ENCODE peak calls at places on chromosomes 1 and 21, in eight cellular contexts. E is IMR-90, A is dorsolateral prefrontal cortex, N is fibroblast of pulmonary artery, K is heart left ventricle, D is fibroblast of lung, Q is body of pancreas, W is right cardiac atrium. C is an unnamed sample.

GRCh38 chr1:31082385-31082784 is 16.9 kb upstream of the PUM1 start:
- DNase-seq in E (no peak), A (no peak), N (no peak), K (no peak), D (no peak), Q (no peak), W (no peak), C (no peak)

GRCh38 chr1:93437976-93438605 is 9.8 kb upstream of the FNBP1L start:
- DNase-seq in E (peak; percentile 65), A (no peak), N (peak; percentile 80), K (no peak), D (peak; percentile 74), Q (no peak), W (no peak), C (peak; percentile 55)

GRCh38 chr21:32134441-32135159 is 144.2 kb downstream of the MIS18A start:
- DNase-seq in E (no peak), A (no peak), N (no peak), K (no peak), D (no peak), Q (no peak), W (no peak), C (no peak)

GRCh38 chr1:189131576-189131975 is 1346.1 kb downstream of the BRINP3 start:
- DNase-seq in E (no peak), A (no peak), N (peak; percentile 7), K (no peak), D (no peak), Q (no peak), W (no peak), C (no peak)

GRCh38 chr1:200628223-200628868 is 7.8 kb upstream of the KIF14 start:
- DNase-seq in E (no peak), A (no peak), N (no peak), K (no peak), D (no peak), Q (peak; percentile 11), W (no peak), C (peak; percentile 33)

GRCh38 chr21:33901421-33902288 is 13.9 kb downstream of the ATP5PO start:
- DNase-seq in E (peak; percentile 67), A (peak; percentile 48), N (peak; percentile 74), K (no peak), D (peak; percentile 63), Q (peak; percentile 34), W (peak; percentile 45), C (peak; percentile 28)

GRCh38 chr1:81585371-81585770 is 215.4 kb upstream of the ADGRL2 start:
- DNase-seq in E (no peak), A (no peak), N (peak; percentile 10), K (no peak), D (peak; percentile 68), Q (no peak), W (no peak), C (no peak)

GRCh38 chr1:18805116-18805515 is 54.3 kb downstream of the TAS1R2 start:
- DNase-seq in E (no peak), A (no peak), N (no peak), K (no peak), D (no peak), Q (no peak), W (no peak), C (no peak)

GRCh38 chr21:37062592-37062933 is 10.3 kb downstream of the PIGP start:
- DNase-seq in E (no peak), A (no peak), N (no peak), K (no peak), D (no peak), Q (no peak), W (no peak), C (no peak)

GRCh38 chr1:106620521-106620954 is 435.9 kb upstream of the PRMT6 start:
- DNase-seq in E (no peak), A (peak; percentile 32), N (peak; percentile 8), K (no peak), D (peak; percentile 78), Q (no peak), W (no peak), C (no peak)

GRCh38 chr1:212769372-212770167 is 22.0 kb downstream of the NSL1 start:
- DNase-seq in E (no peak), A (no peak), N (no peak), K (no peak), D (peak; percentile 11), Q (no peak), W (no peak), C (no peak)

GRCh38 chr1:77412794-77413530 is 131.1 kb downstream of the AK5 start:
- DNase-seq in E (no peak), A (no peak), N (no peak), K (no peak), D (no peak), Q (no peak), W (no peak), C (no peak)

GRCh38 chr1:193222079-193222615 is 35.7 kb upstream of the B3GALT2 start:
- DNase-seq in E (peak; percentile 9), A (no peak), N (peak; percentile 21), K (no peak), D (peak; percentile 54), Q (no peak), W (no peak), C (no peak)

GRCh38 chr1:37034301-37035013 is at the start of gene GRIK3:
- DNase-seq in E (no peak), A (no peak), N (no peak), K (no peak), D (no peak), Q (no peak), W (no peak), C (no peak)
- H3K4me3 ChIP-seq in E (no peak within 1 kb of the TSS), A (peak within 1 kb of the TSS; percentile 49), N (no peak within 1 kb of the TSS), K (no peak within 1 kb of the TSS), D (no peak within 1 kb of the TSS), Q (no peak within 1 kb of the TSS), W (peak within 1 kb of the TSS; percentile 14), C (no peak within 1 kb of the TSS)

GRCh38 chr1:228140724-228141081 is 624 bp downstream of the GUK1 start:
- DNase-seq in E (no peak), A (no peak), N (no peak), K (no peak), D (no peak), Q (no peak), W (no peak), C (no peak)

GRCh38 chr1:228141082-228141870 is 1.2 kb downstream of the GUK1 start:
- DNase-seq in E (peak; percentile 33), A (no peak), N (peak; percentile 85), K (peak; percentile 79), D (no peak), Q (peak; percentile 63), W (peak; percentile 79), C (no peak)

GRCh38 chr1:228139931-228140723 is at the start of gene GUK1:
- DNase-seq in E (peak; percentile 99), A (peak; percentile 99), N (peak; percentile 100), K (peak; percentile 100), D (peak; percentile 99), Q (peak; percentile 100), W (peak; percentile 100), C (peak; percentile 99)

GRCh38 chr1:228136908-228137307 is 3.2 kb upstream of the GUK1 start:
- DNase-seq in E (no peak), A (no peak), N (no peak), K (no peak), D (no peak), Q (no peak), W (no peak), C (peak; percentile 87)

DNA sequence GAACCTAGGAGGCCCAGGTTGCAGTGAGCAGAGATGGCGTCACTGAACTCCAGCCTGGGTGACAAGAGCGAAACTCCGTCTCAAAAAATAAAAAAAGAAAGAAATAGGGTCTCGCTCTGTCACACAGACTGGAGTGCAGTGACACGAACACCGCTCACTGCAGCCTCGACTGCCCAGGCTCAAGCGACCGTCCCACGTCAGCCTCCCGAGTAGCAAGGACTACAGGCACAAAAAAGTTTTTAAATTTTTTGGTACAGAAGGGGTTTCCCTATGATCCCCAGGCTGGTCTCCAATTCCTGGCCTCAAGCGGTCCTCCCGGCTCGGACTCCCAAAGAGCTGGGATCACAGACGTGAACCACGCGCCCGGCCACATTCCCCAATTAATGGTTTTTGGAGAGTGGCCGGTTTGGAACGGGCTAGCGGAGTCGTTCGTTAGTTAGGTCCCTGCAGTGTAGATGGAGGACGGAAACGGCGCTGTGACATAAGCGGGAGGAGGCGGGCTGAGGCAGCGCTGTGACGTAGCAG is 611 bp upstream of the GUK1 start:
- DNase-seq in E (no peak), A (no peak), N (no peak), K (no peak), D (no peak), Q (no peak), W (no peak), C (no peak)
- H3K4me3 ChIP-seq in E (peak overlapping the region; percentile 84), A (peak overlapping the region; percentile 91), N (peak overlapping the region; percentile 91), K (peak overlapping the region; percentile 99), D (peak overlapping the region; percentile 95), Q (no peak overlapping the region), W (peak overlapping the region; percentile 55), C (peak overlapping the region; percentile 86)

DNA sequence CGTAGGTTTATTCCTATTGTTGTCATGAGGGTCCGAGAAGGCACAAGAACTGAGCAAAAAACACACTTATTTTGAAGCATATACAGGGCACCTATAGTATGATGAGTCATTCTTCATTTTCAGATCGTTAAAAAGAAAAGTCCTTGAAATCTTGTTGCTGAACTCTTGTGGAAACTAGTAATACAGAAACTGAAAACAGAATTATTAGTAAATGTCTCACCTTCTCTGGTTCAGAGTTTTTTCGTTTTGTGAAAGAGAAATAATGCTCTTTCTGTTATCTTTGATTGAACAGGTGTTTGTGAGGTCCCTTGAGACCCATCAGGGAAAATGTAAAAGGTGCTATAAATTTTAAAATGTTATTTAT is 102.0 kb upstream of the COA6 start:
- DNase-seq in E (no peak), A (no peak), N (no peak), K (no peak), D (no peak), Q (no peak), W (no peak), C (no peak)
- H3K4me3 ChIP-seq in E (no peak overlapping the region), A (no peak overlapping the region), N (no peak overlapping the region), K (no peak overlapping the region), D (no peak overlapping the region), Q (no peak overlapping the region), W (no peak overlapping the region), C (no peak overlapping the region)

DNA sequence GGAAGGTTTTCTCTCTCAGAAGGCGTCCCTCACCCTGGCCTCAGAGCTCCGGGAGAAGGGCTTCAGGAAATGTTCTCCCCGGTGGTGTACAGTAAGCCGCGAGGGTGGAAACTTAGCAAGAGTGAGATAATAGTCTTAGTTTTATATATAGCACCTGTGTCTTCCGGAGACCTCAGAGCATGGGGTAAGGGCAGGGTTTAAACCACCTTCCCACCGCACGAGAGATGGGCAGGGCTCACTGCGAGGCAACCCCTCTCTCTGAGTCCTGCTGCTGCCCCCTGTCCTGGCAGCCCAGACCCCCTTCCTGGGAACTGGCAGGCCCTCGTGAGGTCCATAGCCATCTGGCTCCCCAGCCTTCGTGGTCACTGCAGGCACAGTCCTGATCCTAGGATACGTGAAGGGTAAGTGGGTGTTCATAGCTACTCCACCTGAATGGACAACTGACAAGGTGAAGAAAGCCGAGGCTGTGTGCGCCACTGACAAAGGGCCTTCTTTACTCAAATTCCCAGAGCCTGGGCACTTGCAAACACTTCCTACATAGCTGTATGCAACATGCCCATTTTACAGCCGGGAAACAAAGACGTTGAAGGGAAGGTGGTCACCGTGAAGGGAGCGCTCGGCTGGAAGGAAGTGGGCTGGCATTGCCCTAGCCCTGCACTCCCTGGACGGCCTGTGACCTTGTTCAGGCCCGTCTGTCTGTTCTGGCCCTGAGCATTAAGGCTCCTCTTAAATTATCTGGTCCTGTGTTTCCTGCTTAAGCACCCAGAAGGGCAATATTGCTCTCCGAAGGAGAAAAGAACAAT is 26.9 kb downstream of the ITPKB start:
- DNase-seq in E (no peak), A (no peak), N (no peak), K (no peak), D (no peak), Q (no peak), W (no peak), C (peak; percentile 75)
- H3K4me3 ChIP-seq in E (no peak overlapping the region), A (no peak overlapping the region), N (no peak overlapping the region), K (no peak overlapping the region), D (no peak overlapping the region), Q (no peak overlapping the region), W (no peak overlapping the region), C (peak overlapping the region; percentile 28)

GRCh38 chr1:172544481-172545104 is 11.6 kb downstream of the SUCO start:
- DNase-seq in E (no peak), A (no peak), N (no peak), K (no peak), D (no peak), Q (no peak), W (no peak), C (no peak)
- H3K4me3 ChIP-seq in E (no peak overlapping the region), A (no peak overlapping the region), N (no peak overlapping the region), K (no peak overlapping the region), D (no peak overlapping the region), Q (no peak overlapping the region), W (no peak overlapping the region), C (no peak overlapping the region)